ENCODE peak calls at places on chromosomes 5 and 9, in four cellular contexts. G is ovary, Y is adrenal gland, B is transverse colon. K is an unnamed sample.

GRCh38 chr5:2586016-2586715 is 165.3 kb downstream of the IRX2 start:
- DNase-seq in G (no peak), B (no peak), Y (no peak), K (no peak)

GRCh38 chr5:177129206-177129605 is 4.4 kb upstream of the NSD1 start:
- DNase-seq in G (no peak), Y (no peak), B (no peak), K (no peak)

GRCh38 chr9:116471093-116471906 is 215.8 kb upstream of the TRIM32 start:
- DNase-seq in B (no peak), Y (peak; percentile 77), G (peak; percentile 86), K (peak; percentile 33)

GRCh38 chr5:78509145-78509865 is 139.3 kb downstream of the LHFPL2 start:
- DNase-seq in Y (no peak), G (no peak), B (no peak), K (no peak)

GRCh38 chr5:81023261-81024015 is 63.3 kb downstream of the RASGRF2 start:
- DNase-seq in G (no peak), B (no peak), Y (no peak), K (no peak)

GRCh38 chr9:35993976-35994720 is 36.2 kb upstream of the OR2S2 start:
- DNase-seq in B (no peak), Y (no peak), G (no peak), K (no peak)

GRCh38 chr9:135075234-135076142 is 12.0 kb upstream of the OLFM1 start:
- DNase-seq in B (peak; percentile 39), Y (peak; percentile 76), G (peak; percentile 46), K (peak; percentile 60)

GRCh38 chr5:118891252-118891651 is 97.1 kb downstream of the DTWD2 start:
- DNase-seq in Y (no peak), G (no peak), B (no peak), K (no peak)

GRCh38 chr9:114497727-114498382 is 7.4 kb downstream of the WHRN start:
- DNase-seq in G (no peak), Y (no peak), B (no peak), K (no peak)

GRCh38 chr5:172002310-172002709 is 4.1 kb downstream of the FBXW11 start:
- DNase-seq in Y (no peak), B (no peak), G (no peak), K (no peak)

GRCh38 chr5:116830079-116830478 is 255.5 kb upstream of the SEMA6A start:
- DNase-seq in G (no peak), B (no peak), Y (no peak), K (no peak)

GRCh38 chr9:101840694-101841188 is 102.3 kb upstream of the GRIN3A start:
- DNase-seq in Y (no peak), G (no peak), B (no peak), K (no peak)

GRCh38 chr5:165607026-165607425 is 2101.6 kb downstream of the MAT2B start:
- DNase-seq in B (no peak), Y (no peak), G (no peak), K (no peak)

GRCh38 chr5:20678814-20679298 is 690.9 kb upstream of the CDH18 start:
- DNase-seq in Y (no peak), G (no peak), B (no peak), K (no peak)

GRCh38 chr9:110767559-110768063 is 99.0 kb downstream of the MUSK start:
- DNase-seq in G (peak; percentile 72), B (peak; percentile 28), Y (no peak), K (peak; percentile 68)

GRCh38 chr5:107937198-107937597 is 266.5 kb upstream of the EFNA5 start:
- DNase-seq in B (no peak), Y (no peak), G (no peak), K (no peak)

GRCh38 chr5:151671979-151672378 is 14.7 kb downstream of the SPARC start:
- DNase-seq in G (no peak), Y (peak; percentile 83), B (peak; percentile 32), K (peak; percentile 57)

GRCh38 chr9:86604741-86605140 is 250.5 kb upstream of the TUT7 start:
- DNase-seq in G (no peak), B (no peak), Y (no peak), K (no peak)

GRCh38 chr5:88925692-88926490 is 42.9 kb upstream of the MEF2C start:
- DNase-seq in B (no peak), Y (no peak), G (no peak), K (no peak)

GRCh38 chr9:120109242-120109641 is 470.7 kb downstream of the CDK5RAP2 start:
- DNase-seq in B (no peak), Y (no peak), G (no peak), K (no peak)

GRCh38 chr9:35656841-35657326 is 935 bp downstream of the RMRP start:
- DNase-seq in Y (no peak), G (no peak), B (no peak), K (no peak)

GRCh38 chr9:127562841-127563523 is 49.1 kb upstream of the STXBP1 start:
- DNase-seq in Y (no peak), G (peak; percentile 38), B (no peak), K (no peak)

GRCh38 chr5:74660146-74660545 is 19.6 kb upstream of the ENC1 start:
- DNase-seq in G (no peak), B (no peak), Y (no peak), K (no peak)

GRCh38 chr9:121987312-121987711 is 105.8 kb downstream of the TTLL11 start:
- DNase-seq in G (no peak), B (no peak), Y (no peak), K (no peak)

GRCh38 chr5:181189363-181189961 is 15.5 kb downstream of the TRIM7 start:
- DNase-seq in G (peak; percentile 28), B (peak; percentile 45), Y (no peak), K (peak; percentile 48)

GRCh38 chr5:143573568-143574170 is 170.2 kb upstream of the NR3C1 start:
- DNase-seq in Y (no peak), G (no peak), B (no peak), K (no peak)

GRCh38 chr9:136170291-136170901 is 34.5 kb downstream of the LHX3 start:
- DNase-seq in Y (peak; percentile 63), B (peak; percentile 47), G (no peak), K (no peak)

GRCh38 chr5:113489299-113489698 is 1.0 kb upstream of the MCC start:
- DNase-seq in B (no peak), G (no peak), Y (no peak), K (peak; percentile 30)

GRCh38 chr5:138303365-138303764 is 28.2 kb downstream of the CDC25C start:
- DNase-seq in G (no peak), Y (no peak), B (no peak), K (no peak)

GRCh38 chr9:81489048-81489447 is 200.3 kb downstream of the TLE1 start:
- DNase-seq in B (no peak), G (no peak), Y (no peak), K (no peak)

GRCh38 chr9:131405429-131405828 is 11.5 kb downstream of the PRRC2B start:
- DNase-seq in B (no peak), G (no peak), Y (no peak), K (peak; percentile 60)

GRCh38 chr5:163861670-163862069 is 356.3 kb downstream of the MAT2B start:
- DNase-seq in Y (no peak), G (no peak), B (no peak), K (no peak)

GRCh38 chr5:466661-467310 is 23.8 kb downstream of the EXOC3 start:
- DNase-seq in G (no peak), Y (no peak), B (peak; percentile 4), K (no peak)

GRCh38 chr5:100890514-100891008 is 12.5 kb downstream of the ST8SIA4 start:
- DNase-seq in B (no peak), G (no peak), Y (no peak), K (no peak)

GRCh38 chr9:92746567-92747458 is 17.8 kb downstream of the BICD2 start:
- DNase-seq in Y (no peak), B (no peak), G (no peak), K (no peak)

GRCh38 chr9:98168952-98169488 is 23.4 kb downstream of the CORO2A start:
- DNase-seq in Y (peak; percentile 79), G (no peak), B (peak; percentile 63), K (peak; percentile 54)

GRCh38 chr9:136721339-136722092 is 9.1 kb downstream of the DIPK1B start:
- DNase-seq in B (no peak), G (no peak), Y (peak; percentile 65), K (peak; percentile 24)

GRCh38 chr5:91016954-91017690 is 366.0 kb downstream of the ARRDC3 start:
- DNase-seq in B (peak; percentile 16), G (no peak), Y (no peak), K (no peak)
- H3K27ac ChIP-seq in B (peak overlapping the region; percentile 13), G (no peak overlapping the region), Y (no peak overlapping the region), K (no peak overlapping the region)

DNA sequence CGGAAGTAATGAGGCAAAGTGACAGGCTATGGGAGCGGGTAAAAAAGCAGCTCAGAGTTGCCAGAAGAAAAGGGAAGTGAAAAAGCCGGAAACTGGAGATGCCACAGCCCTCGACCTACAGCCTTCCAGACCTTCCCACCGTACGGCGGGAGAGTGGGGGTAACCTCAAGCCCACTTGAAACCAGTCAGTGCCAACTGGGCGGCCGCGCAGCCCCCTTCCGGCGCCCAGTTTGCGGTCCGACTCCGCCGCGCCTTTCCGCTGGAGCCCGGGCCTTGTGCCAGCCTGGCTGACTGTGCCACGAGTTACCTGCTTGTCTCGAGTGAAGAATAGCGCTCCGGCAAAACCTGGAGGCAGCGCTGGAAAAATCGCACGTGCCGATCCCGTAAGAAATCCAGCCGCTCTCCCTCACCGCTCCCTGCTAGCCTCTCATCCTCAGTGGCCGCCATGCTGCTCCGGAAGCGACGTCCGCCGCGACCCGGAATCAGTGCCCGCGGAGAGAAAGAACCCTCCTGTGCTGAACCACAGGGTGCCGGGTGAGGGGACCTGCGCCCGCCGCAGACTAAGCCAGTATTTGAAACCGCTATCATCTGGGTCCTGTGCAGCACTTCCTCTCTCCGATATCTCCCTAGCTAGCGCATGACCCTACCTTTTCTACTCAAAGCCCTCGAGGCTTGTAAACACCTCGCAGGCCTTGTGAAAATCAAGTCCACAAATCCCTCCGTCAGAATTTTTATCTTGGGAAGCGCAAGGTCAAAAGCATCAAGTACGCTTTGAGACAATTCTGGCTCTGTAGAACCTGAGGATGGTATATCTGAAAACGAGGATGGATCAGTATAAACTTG is at the start of gene PGGT1B:
- DNase-seq in B (peak; percentile 77), Y (peak; percentile 86), G (peak; percentile 61), K (peak; percentile 79)
- TF ChIP-seq POLR2A in B (peak; percentile 46), Y (peak; percentile 23), G (no peak), K (no peak)

DNA sequence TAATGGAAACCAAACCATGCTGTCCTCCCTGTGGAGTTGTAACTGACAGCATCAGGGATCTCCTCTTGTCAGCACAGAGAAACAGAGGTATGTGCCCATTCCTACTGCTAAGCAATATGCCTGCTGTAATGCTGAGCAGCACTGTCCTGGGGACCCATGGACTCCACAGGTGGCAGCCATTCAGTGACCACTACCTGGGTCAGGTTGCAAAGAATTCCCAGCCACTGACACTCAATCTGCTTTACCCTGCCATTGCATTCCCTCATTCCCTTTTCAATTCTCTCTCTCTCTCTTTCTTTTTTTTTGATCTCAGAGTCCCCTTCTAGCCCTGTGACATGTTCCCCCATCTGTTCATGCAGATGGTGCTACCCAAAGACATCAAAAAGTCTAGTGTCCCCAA is 104.1 kb downstream of the GABRB2 start:
- DNase-seq in Y (no peak), G (no peak), B (no peak), K (no peak)
- TF ChIP-seq CTCF in Y (no peak), G (no peak), B (no peak), K (no peak)

GRCh38 chr5:125274211-125274610 is 527.8 kb upstream of the ZNF608 start:
- DNase-seq in B (no peak), G (no peak), Y (no peak), K (no peak)

GRCh38 chr5:125272364-125272763 is 525.9 kb upstream of the ZNF608 start:
- DNase-seq in Y (no peak), B (no peak), G (no peak), K (no peak)

GRCh38 chr5:125276121-125276520 is 529.7 kb upstream of the ZNF608 start:
- DNase-seq in G (no peak), B (no peak), Y (no peak), K (no peak)

GRCh38 chr5:125277494-125278154 is 531.2 kb upstream of the ZNF608 start:
- DNase-seq in B (no peak), G (no peak), Y (no peak), K (no peak)

GRCh38 chr5:125274938-125275759 is 528.7 kb upstream of the ZNF608 start:
- DNase-seq in G (no peak), B (no peak), Y (no peak), K (no peak)
- H3K27ac ChIP-seq in G (no peak overlapping the region), B (no peak overlapping the region), Y (no peak overlapping the region), K (no peak overlapping the region)

K was measured in heart left ventricle.